ENCODE peak calls at places on chromosomes 7 and 10, in six cellular contexts. H is GM12892, K is EH, U is ascending aorta, E is fibroblast of the conjunctiva, Q is cerebellar cortex. W is an unnamed sample.

GRCh38 chr7:45052011-45052410 is 36.8 kb downstream of the NACAD start:
- DNase-seq in H (no peak), K (no peak), U (no peak), E (no peak), Q (no peak), W (no peak)

GRCh38 chr7:151429555-151430331 is 10.2 kb downstream of the CRYGN start:
- DNase-seq in H (peak), K (no peak), U (no peak), E (no peak), Q (no peak), W (no peak)

GRCh38 chr7:74466196-74466813 is 12.6 kb downstream of the GTF2IRD1 start:
- DNase-seq in H (no peak), K (no peak), U (no peak), E (no peak), Q (peak), W (no peak)

GRCh38 chr7:118281196-118281595 is 56.7 kb downstream of the ANKRD7 start:
- DNase-seq in H (no peak), K (no peak), U (no peak), E (no peak), Q (no peak), W (no peak)

GRCh38 chr7:120337308-120337907 is 64.4 kb downstream of the KCND2 start:
- DNase-seq in H (peak), K (no peak), U (no peak), E (no peak), Q (no peak), W (no peak)

GRCh38 chr10:31143331-31143935 is 111.8 kb upstream of the ZNF438 start:
- DNase-seq in H (no peak), K (peak), U (no peak), E (no peak), Q (no peak), W (no peak)

GRCh38 chr10:63631971-63632370 is 110.8 kb downstream of the REEP3 start:
- DNase-seq in H (no peak), K (peak), U (no peak), E (no peak), Q (no peak), W (no peak)

GRCh38 chr7:27953361-27953760 is 213.4 kb downstream of the TAX1BP1 start:
- DNase-seq in H (no peak), K (no peak), U (no peak), E (no peak), Q (no peak), W (no peak)

GRCh38 chr10:122237326-122237725 is 33.8 kb upstream of the BTBD16 start:
- DNase-seq in H (no peak), K (no peak), U (no peak), E (no peak), Q (no peak), W (no peak)

GRCh38 chr7:67311901-67312300 is 315.3 kb downstream of the TYW1 start:
- DNase-seq in H (no peak), K (peak), U (no peak), E (no peak), Q (no peak), W (no peak)

GRCh38 chr7:107744345-107744750 is 406 bp downstream of the CBLL1 start:
- DNase-seq in H (no peak), K (peak), U (no peak), E (no peak), Q (no peak), W (no peak)

GRCh38 chr7:79810945-79811344 is 323.7 kb upstream of the GNAI1 start:
- DNase-seq in H (no peak), K (peak), U (no peak), E (no peak), Q (no peak), W (no peak)

GRCh38 chr7:55310626-55311025 is 54.5 kb upstream of the LANCL2 start:
- DNase-seq in H (no peak), K (no peak), U (no peak), E (no peak), Q (peak), W (no peak)

GRCh38 chr7:130273081-130273699 is 6.5 kb downstream of the CPA2 start:
- DNase-seq in H (no peak), K (peak), U (no peak), E (no peak), Q (peak), W (no peak)

GRCh38 chr10:69902835-69903535 is 101.3 kb downstream of the COL13A1 start:
- DNase-seq in H (no peak), K (no peak), U (no peak), E (no peak), Q (peak), W (no peak)

GRCh38 chr10:33876547-33877400 is 542.3 kb upstream of the NRP1 start:
- DNase-seq in H (no peak), K (no peak), U (no peak), E (no peak), Q (no peak), W (no peak)

GRCh38 chr10:110410329-110411046 is 87.2 kb upstream of the DUSP5 start:
- DNase-seq in H (no peak), K (peak), U (no peak), E (peak), Q (no peak), W (peak)

GRCh38 chr7:18866359-18867036 is 250.9 kb downstream of the TWIST1 start:
- DNase-seq in H (no peak), K (peak), U (peak), E (peak), Q (no peak), W (peak)

GRCh38 chr10:43981232-43981631 is 332.6 kb upstream of the ZNF32 start:
- DNase-seq in H (no peak), K (peak), U (no peak), E (no peak), Q (no peak), W (no peak)

GRCh38 chr7:36188266-36188665 is 35.2 kb downstream of the EEPD1 start:
- DNase-seq in H (no peak), K (no peak), U (no peak), E (no peak), Q (no peak), W (no peak)

GRCh38 chr10:21860718-21861117 is 142.8 kb downstream of the DNAJC1 start:
- DNase-seq in H (no peak), K (peak), U (no peak), E (no peak), Q (no peak), W (no peak)